ENCODE peak calls at places on chromosomes 7 and 10, in eight cellular contexts. O is H7, W is brain microvascular endothelial cell, D is AG04450, A is kidney, C is cardiac muscle cell, K is skeletal muscle cell, G is sigmoid colon. J is an unnamed sample.

GRCh38 chr7:22559829-22560489 is 60.0 kb upstream of the STEAP1B start:
- DNase-seq in O (peak; percentile 81), W (peak; percentile 84), D (peak; percentile 76), A (no peak), C (peak; percentile 90), K (peak; percentile 47), G (peak; percentile 84), J (no peak)

GRCh38 chr7:55056577-55057480 is 38.0 kb downstream of the EGFR start:
- DNase-seq in O (no peak), W (peak; percentile 83), D (no peak), A (no peak), C (peak; percentile 74), K (peak; percentile 66), G (no peak), J (no peak)

GRCh38 chr10:44463511-44464121 is 78.7 kb upstream of the CXCL12 start:
- DNase-seq in O (no peak), W (no peak), D (no peak), A (no peak), C (no peak), K (no peak), G (no peak), J (no peak)

GRCh38 chr7:77235280-77235679 is 35.7 kb upstream of the FGL2 start:
- DNase-seq in O (no peak), W (peak; percentile 27), D (no peak), A (no peak), C (peak; percentile 78), K (no peak), G (no peak), J (no peak)

GRCh38 chr10:10903620-10904019 is 114.1 kb upstream of the CELF2 start:
- DNase-seq in O (no peak), W (no peak), D (no peak), A (no peak), C (no peak), K (no peak), G (no peak), J (no peak)

GRCh38 chr10:75407716-75408511 is 6.3 kb upstream of the ZNF503 start:
- DNase-seq in O (peak; percentile 81), W (no peak), D (no peak), A (peak; percentile 90), C (peak; percentile 56), K (no peak), G (no peak), J (no peak)

GRCh38 chr7:46229409-46229808 is 308.3 kb upstream of the IGFBP3 start:
- DNase-seq in O (no peak), W (peak; percentile 89), D (peak; percentile 59), A (no peak), C (peak; percentile 69), K (peak; percentile 88), G (no peak), J (no peak)

GRCh38 chr7:99473315-99473596 is 566 bp downstream of the ZNF789 start:
- DNase-seq in O (peak; percentile 83), W (peak; percentile 68), D (peak; percentile 29), A (no peak), C (peak; percentile 81), K (peak; percentile 35), G (no peak), J (no peak)

GRCh38 chr10:30581779-30582380 is 47.7 kb downstream of the LYZL2 start:
- DNase-seq in O (peak; percentile 23), W (peak; percentile 55), D (peak; percentile 30), A (no peak), C (peak; percentile 74), K (no peak), G (no peak), J (no peak)

GRCh38 chr7:21923663-21924062 is 22.0 kb downstream of the CDCA7L start:
- DNase-seq in O (no peak), W (peak; percentile 41), D (no peak), A (no peak), C (peak; percentile 55), K (no peak), G (no peak), J (no peak)

GRCh38 chr10:1156921-1157614 is 100.9 kb downstream of the WDR37 start:
- DNase-seq in O (no peak), W (no peak), D (no peak), A (no peak), C (no peak), K (no peak), G (peak; percentile 25), J (no peak)

GRCh38 chr10:1157615-1157933 is 101.4 kb downstream of the WDR37 start:
- DNase-seq in O (no peak), W (no peak), D (no peak), A (no peak), C (no peak), K (no peak), G (no peak), J (no peak)

GRCh38 chr10:1156616-1156886 is 100.4 kb downstream of the WDR37 start:
- DNase-seq in O (peak; percentile 43), W (no peak), D (no peak), A (no peak), C (no peak), K (no peak), G (peak; percentile 18), J (no peak)

GRCh38 chr10:1159131-1160061 is 103.2 kb downstream of the WDR37 start:
- DNase-seq in O (peak; percentile 62), W (no peak), D (no peak), A (no peak), C (no peak), K (peak; percentile 7), G (peak; percentile 50), J (no peak)

DNA sequence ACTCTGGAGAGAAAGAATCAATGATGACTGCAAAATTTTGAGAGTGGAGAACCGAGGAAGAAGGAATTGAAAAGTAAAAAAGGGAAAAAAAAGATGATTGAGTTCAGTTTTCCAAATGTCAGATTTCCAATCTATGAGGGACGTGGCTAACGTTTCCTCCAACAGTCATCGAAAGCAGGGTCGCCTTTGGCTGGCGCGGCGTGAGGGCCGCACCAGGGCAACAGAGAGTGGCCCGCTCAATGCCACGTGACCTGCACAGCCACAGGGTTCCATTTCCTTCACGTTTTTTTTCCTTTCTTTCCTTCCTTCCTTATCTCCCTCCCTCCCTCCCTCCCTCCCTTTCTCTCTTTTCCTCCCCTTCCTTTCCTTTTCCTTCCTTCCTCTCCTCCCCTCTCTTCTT is 101.9 kb downstream of the WDR37 start:
- DNase-seq in O (no peak), W (no peak), D (no peak), A (no peak), C (no peak), K (no peak), G (no peak), J (no peak)
- H3K4me3 ChIP-seq in O (no peak overlapping the region), W (no peak overlapping the region), D (no peak overlapping the region), A (no peak overlapping the region), C (no peak overlapping the region), K (no peak overlapping the region), G (no peak overlapping the region), J (no peak overlapping the region)

DNA sequence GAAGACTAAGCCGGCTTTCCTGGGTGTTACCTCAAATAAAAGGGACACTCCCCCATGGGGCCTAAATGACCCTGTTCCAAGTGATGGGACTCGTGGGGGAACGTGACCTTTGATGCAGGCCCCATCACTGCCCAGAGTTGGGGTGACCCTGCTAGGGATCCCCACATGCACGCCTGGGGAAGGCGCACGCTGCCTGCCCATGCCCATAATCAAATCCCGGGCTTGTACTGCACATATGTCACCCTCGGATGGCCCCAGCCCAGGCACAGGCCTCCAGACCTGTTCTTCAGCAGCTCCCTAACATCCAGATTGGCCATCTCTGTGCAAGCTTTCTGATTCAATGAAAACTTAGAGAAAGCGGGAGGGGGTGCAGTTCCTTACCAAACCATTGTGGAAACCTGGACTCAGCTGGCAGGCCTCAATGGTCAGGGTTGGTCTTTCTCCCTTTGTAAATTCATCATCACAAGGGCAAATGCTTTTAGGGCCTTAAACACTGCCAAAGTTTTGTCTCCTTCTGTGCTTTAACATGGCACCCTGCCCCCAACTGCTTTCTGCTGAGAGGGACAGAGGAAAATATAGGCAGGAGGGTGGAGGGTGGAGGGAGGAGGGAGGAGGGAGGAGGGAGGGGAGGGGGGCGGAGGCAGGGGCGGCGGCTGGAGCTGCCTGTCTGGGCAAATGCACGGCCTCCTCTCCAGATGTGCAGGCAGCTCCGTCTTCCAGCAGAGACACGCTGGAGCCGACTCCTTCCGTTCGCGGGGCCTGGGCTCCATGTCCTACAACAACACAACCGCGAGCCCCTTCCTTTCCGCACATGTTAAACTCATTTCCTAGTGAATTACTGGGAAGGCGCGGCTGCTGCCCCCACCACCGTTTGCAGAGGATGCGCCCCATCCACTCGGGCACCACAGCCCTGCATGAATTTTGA is 14.4 kb downstream of the EBF3 start:
- DNase-seq in O (peak; percentile 87), W (no peak), D (no peak), A (peak; percentile 82), C (peak; percentile 92), K (no peak), G (peak; percentile 69), J (no peak)
- H3K4me3 ChIP-seq in O (no peak overlapping the region), W (no peak overlapping the region), D (no peak overlapping the region), A (no peak overlapping the region), C (no peak overlapping the region), K (peak overlapping the region; percentile 27), G (no peak overlapping the region), J (no peak overlapping the region)

DNA sequence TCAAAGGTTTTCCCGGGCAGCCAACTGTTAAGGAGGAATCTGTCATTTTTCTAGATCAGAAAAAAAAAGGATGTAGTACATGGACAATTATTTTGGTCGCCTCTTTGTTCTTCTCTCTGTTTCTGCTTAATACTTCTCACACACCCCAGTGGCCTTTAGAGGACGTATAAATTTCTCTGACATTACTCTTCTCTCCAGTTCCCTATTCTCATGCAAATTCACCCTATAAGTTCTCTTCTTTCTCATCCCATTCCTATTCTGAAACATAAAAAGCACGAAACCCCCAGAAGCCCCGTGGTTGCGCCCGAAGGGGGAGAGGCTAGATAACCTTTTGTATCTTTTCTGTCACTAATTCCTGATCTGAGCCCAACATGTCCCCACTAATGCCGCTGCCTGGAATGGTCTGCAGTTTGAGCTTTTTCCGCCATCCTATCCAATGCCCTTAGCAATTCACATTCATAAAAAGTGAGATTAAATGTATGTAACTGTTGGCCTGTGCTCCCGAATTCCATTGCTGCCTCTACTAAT is 136.9 kb downstream of the SKIDA1 start:
- DNase-seq in O (peak; percentile 28), W (no peak), D (no peak), A (no peak), C (no peak), K (no peak), G (no peak), J (no peak)
- H3K4me3 ChIP-seq in O (no peak overlapping the region), W (no peak overlapping the region), D (no peak overlapping the region), A (no peak overlapping the region), C (no peak overlapping the region), K (no peak overlapping the region), G (no peak overlapping the region), J (no peak overlapping the region)

GRCh38 chr10:86943316-86944030 is 13.9 kb downstream of the MMRN2 start:
- DNase-seq in O (no peak), W (no peak), D (no peak), A (no peak), C (no peak), K (no peak), G (peak; percentile 65), J (no peak)

GRCh38 chr10:86941426-86941825 is 16.0 kb downstream of the MMRN2 start:
- DNase-seq in O (no peak), W (no peak), D (no peak), A (no peak), C (no peak), K (no peak), G (no peak), J (no peak)

GRCh38 chr10:86944031-86944419 is 13.4 kb downstream of the MMRN2 start:
- DNase-seq in O (no peak), W (no peak), D (no peak), A (no peak), C (no peak), K (no peak), G (no peak), J (no peak)

GRCh38 chr10:86941991-86942421 is 15.4 kb downstream of the MMRN2 start:
- DNase-seq in O (no peak), W (no peak), D (no peak), A (no peak), C (no peak), K (no peak), G (peak; percentile 62), J (no peak)

GRCh38 chr10:86942441-86943315 is 14.7 kb downstream of the MMRN2 start:
- DNase-seq in O (peak; percentile 62), W (no peak), D (no peak), A (peak; percentile 73), C (peak; percentile 57), K (no peak), G (peak; percentile 64), J (no peak)
- H3K4me3 ChIP-seq in O (no peak overlapping the region), W (no peak overlapping the region), D (no peak overlapping the region), A (no peak overlapping the region), C (no peak overlapping the region), K (no peak overlapping the region), G (no peak overlapping the region), J (no peak overlapping the region)

J was measured in GM12864.